ENCODE peak calls at places on chromosome 15, in five cellular contexts. C is iPS DF 6.9; O is psoas muscle; M is stimulated activated naive B cell treated with anti-CD40 and anti-IgM and Interleukin-4, amounts not matched to agents 10 μg/mL and 1 μg/mL and 100 μg/mL, for 72 hours; U is amniotic stem cell. X is an unnamed sample.

GRCh38 chr15:70473623-70474366 is 289.6 kb downstream of the UACA start:
- DNase-seq in C (no peak), M (no peak), O (no peak), U (no peak), X (no peak)

GRCh38 chr15:38038659-38039442 is 104.4 kb downstream of the TMCO5A start:
- DNase-seq in O (no peak), C (no peak), M (no peak), U (peak), X (no peak)

GRCh38 chr15:76330281-76330680 is 6.3 kb upstream of the ISL2 start:
- DNase-seq in C (no peak), O (peak), M (no peak), U (no peak), X (no peak)

GRCh38 chr15:77014137-77015081 is 19.5 kb downstream of the PSTPIP1 start:
- DNase-seq in M (peak), U (no peak), O (peak), C (no peak), X (no peak)

GRCh38 chr15:57540736-57541135 is 51.0 kb upstream of the MYZAP start:
- DNase-seq in M (peak), U (no peak), O (no peak), C (no peak), X (no peak)

GRCh38 chr15:31489801-31490646 is 163.4 kb downstream of the KLF13 start:
- DNase-seq in U (peak), C (no peak), O (no peak), M (no peak), X (peak)

GRCh38 chr15:45871121-45871855 is 236.5 kb downstream of the SQOR start:
- DNase-seq in C (no peak), M (no peak), U (no peak), O (no peak), X (no peak)

GRCh38 chr15:60086676-60087446 is 82.8 kb downstream of the FOXB1 start:
- DNase-seq in U (no peak), M (no peak), C (no peak), O (no peak), X (no peak)

GRCh38 chr15:74593122-74593521 is 22.5 kb upstream of the CLK3 start:
- DNase-seq in C (no peak), U (no peak), O (no peak), M (no peak), X (no peak)

GRCh38 chr15:37109952-37110630 is 9.7 kb upstream of the MEIS2 start:
- DNase-seq in O (peak), M (no peak), C (no peak), U (no peak), X (no peak)

GRCh38 chr15:49815937-49816336 is 195.1 kb downstream of the DTWD1 start:
- DNase-seq in U (no peak), C (no peak), O (no peak), M (no peak), X (no peak)

GRCh38 chr15:52427804-52428203 is 100.9 kb downstream of the MYO5A start:
- DNase-seq in C (no peak), U (no peak), O (peak), M (no peak), X (no peak)

GRCh38 chr15:73397461-73397860 is 28.7 kb upstream of the HCN4 start:
- DNase-seq in U (no peak), O (no peak), M (no peak), C (no peak), X (no peak)

GRCh38 chr15:92625297-92625980 is 30.1 kb downstream of the FAM174B start:
- DNase-seq in O (no peak), U (no peak), C (no peak), M (no peak), X (no peak)

GRCh38 chr15:67680645-67681044 is 138.1 kb downstream of the MAP2K5 start:
- DNase-seq in O (no peak), M (no peak), C (no peak), U (no peak), X (no peak)

GRCh38 chr15:57785959-57786358 is 79.4 kb downstream of the POLR2M start:
- DNase-seq in C (no peak), O (no peak), U (no peak), M (no peak), X (no peak)

GRCh38 chr15:40984963-40985362 is 31.7 kb downstream of the CHAC1 start:
- DNase-seq in U (peak), C (no peak), O (no peak), M (no peak), X (no peak)

GRCh38 chr15:60385620-60386552 is 11.9 kb downstream of the ANXA2 start:
- DNase-seq in M (no peak), C (no peak), U (no peak), O (no peak), X (no peak)

GRCh38 chr15:97909291-97909891 is 51.1 kb upstream of the ARRDC4 start:
- DNase-seq in C (peak), U (peak), M (peak), O (peak), X (peak)

GRCh38 chr15:97904196-97904572 is 56.3 kb upstream of the ARRDC4 start:
- DNase-seq in O (peak), C (peak), U (no peak), M (no peak), X (no peak)

GRCh38 chr15:53580371-53580770 is 179.1 kb downstream of the WDR72 start:
- DNase-seq in M (no peak), U (no peak), O (no peak), C (no peak), X (no peak)

GRCh38 chr15:39426552-39427532 is 154.0 kb upstream of the THBS1 start:
- DNase-seq in O (peak), M (peak), C (no peak), U (no peak), X (no peak)

GRCh38 chr15:67290319-67290718 is 35.7 kb downstream of the IQCH start:
- DNase-seq in M (no peak), O (no peak), U (no peak), C (no peak), X (no peak)

GRCh38 chr15:89645680-89646079 is 9.6 kb downstream of the KIF7 start:
- DNase-seq in O (no peak), M (no peak), C (no peak), U (no peak), X (no peak)

GRCh38 chr15:71294636-71295241 is 179.5 kb downstream of the THSD4 start:
- DNase-seq in O (no peak), C (no peak), U (peak), M (no peak), X (peak)

GRCh38 chr15:72285927-72286516 is 13.7 kb upstream of the PARP6 start:
- DNase-seq in O (peak), M (no peak), C (peak), U (no peak), X (no peak)

GRCh38 chr15:58886921-58887320 is 46.6 kb downstream of the SLTM start:
- DNase-seq in O (no peak), M (no peak), U (no peak), C (no peak), X (no peak)

X was measured in glomerular endothelial cell.